ENCODE peak calls at places on chromosomes 1 and 21, in eight cellular contexts. D is ELF-1, N is ovary, E is NCI-H345, G is memory B cell, U is erythroblast, H is SW 1271, S is GM19239. F is an unnamed sample.

GRCh38 chr1:5428391-5428790 is 563.8 kb downstream of the NPHP4 start:
- DNase-seq in D (no peak), N (no peak), E (no peak), G (no peak), U (no peak), H (no peak), S (no peak), F (no peak)

GRCh38 chr1:201282216-201282615 is 1.1 kb upstream of the PKP1 start:
- DNase-seq in D (no peak), N (no peak), E (no peak), G (no peak), U (no peak), H (no peak), S (no peak), F (no peak)

GRCh38 chr21:33399821-33400220 is 3.4 kb upstream of the IFNGR2 start:
- DNase-seq in D (no peak), N (no peak), E (no peak), G (no peak), U (no peak), H (no peak), S (no peak), F (no peak)

GRCh38 chr1:49225464-49225863 is 448.8 kb upstream of the BEND5 start:
- DNase-seq in D (no peak), N (no peak), E (no peak), G (no peak), U (no peak), H (no peak), S (no peak), F (no peak)

GRCh38 chr1:44225761-44226160 is 12.5 kb downstream of the DMAP1 start:
- DNase-seq in D (no peak), N (no peak), E (no peak), G (no peak), U (no peak), H (no peak), S (no peak), F (no peak)

GRCh38 chr1:109617291-109617801 is 2.1 kb downstream of the GNAT2 start:
- DNase-seq in D (peak), N (no peak), E (no peak), G (no peak), U (no peak), H (no peak), S (no peak), F (no peak)

GRCh38 chr1:6500446-6501406 is 9.3 kb upstream of the PLEKHG5 start:
- DNase-seq in D (no peak), N (peak), E (no peak), G (no peak), U (no peak), H (no peak), S (no peak), F (no peak)

GRCh38 chr1:179164494-179164893 is 65.0 kb downstream of the ABL2 start:
- DNase-seq in D (no peak), N (no peak), E (no peak), G (no peak), U (no peak), H (no peak), S (no peak), F (no peak)

GRCh38 chr1:80250573-80251168 is 1244.1 kb upstream of the ADGRL4 start:
- DNase-seq in D (no peak), N (no peak), E (no peak), G (no peak), U (no peak), H (no peak), S (no peak), F (no peak)